ENCODE peak calls at places on chromosomes 16 and 17, in five cellular contexts. One of them, this sample, is unnamed.

GRCh38 chr16:14378684-14379467 is 251.2 kb downstream of the PARN start:
- DNase-seq in HepG2: no peak
- DNase-seq in SK-N-SH: no peak
- DNase-seq in K562: peak; percentile 47
- DNase-seq in H1: no peak
- DNase-seq in this sample: no peak

GRCh38 chr17:76356803-76357456 is 3.2 kb upstream of the PRPSAP1 start:
- DNase-seq in HepG2: peak; percentile 83
- DNase-seq in SK-N-SH: no peak
- DNase-seq in K562: no peak
- DNase-seq in H1: no peak
- DNase-seq in this sample: no peak

GRCh38 chr17:6443692-6444572 is at the start of gene PIMREG:
- DNase-seq in HepG2: peak; percentile 87
- DNase-seq in SK-N-SH: peak; percentile 98
- DNase-seq in K562: peak; percentile 98
- DNase-seq in H1: peak; percentile 86
- DNase-seq in this sample: peak; percentile 97

GRCh38 chr17:52170963-52171572 is 12.6 kb upstream of the CA10 start:
- DNase-seq in HepG2: peak; percentile 13
- DNase-seq in SK-N-SH: peak; percentile 59
- DNase-seq in K562: no peak
- DNase-seq in H1: no peak
- DNase-seq in this sample: peak; percentile 41

GRCh38 chr16:64893386-64893785 is 228.5 kb downstream of the CDH11 start:
- DNase-seq in HepG2: no peak
- DNase-seq in SK-N-SH: no peak
- DNase-seq in K562: no peak
- DNase-seq in H1: no peak
- DNase-seq in this sample: no peak

GRCh38 chr16:55703003-55704001 is 47.5 kb downstream of the SLC6A2 start:
- DNase-seq in HepG2: peak; percentile 74
- DNase-seq in SK-N-SH: peak; percentile 31
- DNase-seq in K562: peak; percentile 35
- DNase-seq in H1: no peak
- DNase-seq in this sample: peak; percentile 62

GRCh38 chr17:73028311-73028755 is 64.2 kb downstream of the SLC39A11 start:
- DNase-seq in HepG2: no peak
- DNase-seq in SK-N-SH: no peak
- DNase-seq in K562: no peak
- DNase-seq in H1: no peak
- DNase-seq in this sample: no peak

GRCh38 chr16:84985079-84986065 is 26.0 kb downstream of the ZDHHC7 start:
- DNase-seq in HepG2: no peak
- DNase-seq in SK-N-SH: no peak
- DNase-seq in K562: no peak
- DNase-seq in H1: no peak
- DNase-seq in this sample: no peak

GRCh38 chr17:4314179-4314578 is 50.4 kb upstream of the ANKFY1 start:
- DNase-seq in HepG2: no peak
- DNase-seq in SK-N-SH: no peak
- DNase-seq in K562: no peak
- DNase-seq in H1: no peak
- DNase-seq in this sample: no peak

GRCh38 chr16:8758022-8758421 is 39.4 kb downstream of the TMEM186 start:
- DNase-seq in HepG2: no peak
- DNase-seq in SK-N-SH: no peak
- DNase-seq in K562: no peak
- DNase-seq in H1: no peak
- DNase-seq in this sample: no peak

GRCh38 chr17:60468371-60468770 is 46.1 kb downstream of the CHCT1 start:
- DNase-seq in HepG2: no peak
- DNase-seq in SK-N-SH: no peak
- DNase-seq in K562: no peak
- DNase-seq in H1: no peak
- DNase-seq in this sample: no peak

GRCh38 chr16:50747206-50747956 is 5.5 kb downstream of the CYLD start:
- DNase-seq in HepG2: peak; percentile 46
- DNase-seq in SK-N-SH: peak; percentile 30
- DNase-seq in K562: no peak
- DNase-seq in H1: no peak
- DNase-seq in this sample: peak; percentile 61

GRCh38 chr17:48908047-48908843 is at the start of gene UBE2Z:
- DNase-seq in HepG2: peak; percentile 95
- DNase-seq in SK-N-SH: peak; percentile 100
- DNase-seq in K562: peak; percentile 97
- DNase-seq in H1: peak; percentile 94
- DNase-seq in this sample: peak; percentile 97

GRCh38 chr16:69481901-69482341 is 57.5 kb downstream of the CYB5B start:
- DNase-seq in HepG2: no peak
- DNase-seq in SK-N-SH: no peak
- DNase-seq in K562: peak; percentile 33
- DNase-seq in H1: no peak
- DNase-seq in this sample: no peak

GRCh38 chr16:84530590-84530989 is 26.1 kb upstream of the MEAK7 start:
- DNase-seq in HepG2: no peak
- DNase-seq in SK-N-SH: no peak
- DNase-seq in K562: no peak
- DNase-seq in H1: no peak
- DNase-seq in this sample: no peak

GRCh38 chr17:72467841-72468653 is 347.2 kb downstream of the SOX9 start:
- DNase-seq in HepG2: no peak
- DNase-seq in SK-N-SH: no peak
- DNase-seq in K562: no peak
- DNase-seq in H1: no peak
- DNase-seq in this sample: no peak

GRCh38 chr16:27097671-27098275 is 31.0 kb downstream of the C16orf82 start:
- DNase-seq in HepG2: no peak
- DNase-seq in SK-N-SH: no peak
- DNase-seq in K562: no peak
- DNase-seq in H1: no peak
- DNase-seq in this sample: no peak

GRCh38 chr16:52573365-52574104 is 26.6 kb upstream of the TOX3 start:
- DNase-seq in HepG2: peak; percentile 95
- DNase-seq in SK-N-SH: no peak
- DNase-seq in K562: no peak
- DNase-seq in H1: no peak
- DNase-seq in this sample: no peak

GRCh38 chr17:4594406-4595349 is 10.3 kb downstream of the SMTNL2 start:
- DNase-seq in HepG2: no peak
- DNase-seq in SK-N-SH: peak; percentile 68
- DNase-seq in K562: peak; percentile 65
- DNase-seq in H1: no peak
- DNase-seq in this sample: no peak

GRCh38 chr16:3054965-3055733 is 8.8 kb downstream of the MMP25 start:
- DNase-seq in HepG2: no peak
- DNase-seq in SK-N-SH: no peak
- DNase-seq in K562: no peak
- DNase-seq in H1: no peak
- DNase-seq in this sample: no peak

GRCh38 chr16:53198933-53199332 is 144.1 kb downstream of the CHD9 start:
- DNase-seq in HepG2: no peak
- DNase-seq in SK-N-SH: no peak
- DNase-seq in K562: no peak
- DNase-seq in H1: no peak
- DNase-seq in this sample: no peak

GRCh38 chr17:65564793-65565192 is 3.3 kb upstream of the AXIN2 start:
- DNase-seq in HepG2: peak; percentile 83
- DNase-seq in SK-N-SH: peak; percentile 76
- DNase-seq in K562: no peak
- DNase-seq in H1: no peak
- DNase-seq in this sample: no peak

GRCh38 chr17:82876602-82877391 is 37.0 kb upstream of the ZNF750 start:
- DNase-seq in HepG2: peak; percentile 65
- DNase-seq in SK-N-SH: peak; percentile 88
- DNase-seq in K562: peak; percentile 89
- DNase-seq in H1: no peak
- DNase-seq in this sample: peak; percentile 93

GRCh38 chr16:55257971-55258613 is 65.9 kb upstream of the IRX6 start:
- DNase-seq in HepG2: peak; percentile 41
- DNase-seq in SK-N-SH: peak; percentile 45
- DNase-seq in K562: peak; percentile 68
- DNase-seq in H1: peak; percentile 57
- DNase-seq in this sample: no peak

DNA sequence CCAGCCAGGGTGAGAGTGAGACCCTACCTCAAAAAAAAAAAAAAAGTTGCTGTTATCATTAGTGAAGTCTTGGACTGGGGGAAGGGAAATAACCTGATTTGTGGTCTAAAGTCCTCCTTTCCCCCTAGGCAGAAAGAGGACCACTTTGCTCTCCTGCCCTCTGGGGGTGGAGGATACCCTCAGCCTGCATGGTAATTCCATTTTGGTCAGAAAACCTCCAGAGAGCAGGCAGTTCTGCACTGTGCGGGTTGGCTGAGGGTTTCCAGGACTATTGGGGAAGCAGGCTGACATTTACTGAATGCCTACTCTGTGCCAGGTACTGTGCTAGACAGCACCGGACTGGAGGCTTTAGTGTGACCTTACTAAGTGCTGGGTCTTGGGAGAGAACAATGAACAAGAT is 2.6 kb downstream of the ADAP2 start:
- DNase-seq in HepG2: no peak
- DNase-seq in SK-N-SH: no peak
- DNase-seq in K562: no peak
- DNase-seq in H1: no peak
- DNase-seq in this sample: no peak
- TF ChIP-seq JUND in HepG2: no peak
- TF ChIP-seq JUND in SK-N-SH: no peak
- TF ChIP-seq JUND in K562: no peak
- TF ChIP-seq JUND in H1: no peak
- TF ChIP-seq JUND in this sample: no peak

GRCh38 chr16:47463771-47464624 is 2.9 kb downstream of the PHKB start:
- DNase-seq in HepG2: no peak
- DNase-seq in SK-N-SH: peak; percentile 56
- DNase-seq in K562: no peak
- DNase-seq in H1: no peak
- DNase-seq in this sample: no peak
- TF ChIP-seq JUND in HepG2: no peak
- TF ChIP-seq JUND in SK-N-SH: no peak
- TF ChIP-seq JUND in K562: no peak
- TF ChIP-seq JUND in H1: no peak
- TF ChIP-seq JUND in this sample: no peak

DNA sequence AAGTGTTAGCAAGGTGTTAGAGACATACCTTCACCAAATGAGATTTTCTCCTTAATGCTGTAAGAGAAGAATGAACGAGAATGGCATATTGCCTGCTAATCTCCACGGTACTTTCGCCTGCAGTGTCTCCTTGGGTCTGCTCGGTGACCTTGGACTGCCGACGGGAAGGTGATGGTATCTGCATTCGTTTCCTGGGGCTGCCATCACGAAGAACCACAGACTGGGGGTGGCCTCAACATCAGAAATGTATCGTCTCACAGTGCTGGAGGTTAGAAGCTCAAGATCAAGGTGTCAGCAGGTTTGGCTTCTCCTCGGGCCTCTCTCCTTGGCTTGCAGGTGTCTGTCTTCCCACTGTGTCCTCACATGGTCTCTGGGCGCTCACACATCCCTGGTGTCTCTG is 86.3 kb upstream of the TNRC6C start:
- DNase-seq in HepG2: no peak
- DNase-seq in SK-N-SH: no peak
- DNase-seq in K562: no peak
- DNase-seq in H1: no peak
- DNase-seq in this sample: no peak
- TF ChIP-seq JUND in HepG2: no peak
- TF ChIP-seq JUND in SK-N-SH: no peak
- TF ChIP-seq JUND in K562: no peak
- TF ChIP-seq JUND in H1: no peak
- TF ChIP-seq JUND in this sample: no peak

GRCh38 chr17:55144518-55144917 is 120.2 kb upstream of the HLF start:
- DNase-seq in HepG2: no peak
- DNase-seq in SK-N-SH: no peak
- DNase-seq in K562: no peak
- DNase-seq in H1: no peak
- DNase-seq in this sample: no peak

GRCh38 chr17:55152236-55152635 is 112.5 kb upstream of the HLF start:
- DNase-seq in HepG2: no peak
- DNase-seq in SK-N-SH: no peak
- DNase-seq in K562: no peak
- DNase-seq in H1: no peak
- DNase-seq in this sample: no peak

GRCh38 chr17:55154101-55154500 is 110.7 kb upstream of the HLF start:
- DNase-seq in HepG2: no peak
- DNase-seq in SK-N-SH: no peak
- DNase-seq in K562: no peak
- DNase-seq in H1: no peak
- DNase-seq in this sample: no peak

GRCh38 chr17:55149485-55149884 is 115.3 kb upstream of the HLF start:
- DNase-seq in HepG2: no peak
- DNase-seq in SK-N-SH: no peak
- DNase-seq in K562: no peak
- DNase-seq in H1: no peak
- DNase-seq in this sample: no peak
- TF ChIP-seq JUND in HepG2: no peak
- TF ChIP-seq JUND in SK-N-SH: no peak
- TF ChIP-seq JUND in K562: no peak
- TF ChIP-seq JUND in H1: no peak
- TF ChIP-seq JUND in this sample: no peak

DNA sequence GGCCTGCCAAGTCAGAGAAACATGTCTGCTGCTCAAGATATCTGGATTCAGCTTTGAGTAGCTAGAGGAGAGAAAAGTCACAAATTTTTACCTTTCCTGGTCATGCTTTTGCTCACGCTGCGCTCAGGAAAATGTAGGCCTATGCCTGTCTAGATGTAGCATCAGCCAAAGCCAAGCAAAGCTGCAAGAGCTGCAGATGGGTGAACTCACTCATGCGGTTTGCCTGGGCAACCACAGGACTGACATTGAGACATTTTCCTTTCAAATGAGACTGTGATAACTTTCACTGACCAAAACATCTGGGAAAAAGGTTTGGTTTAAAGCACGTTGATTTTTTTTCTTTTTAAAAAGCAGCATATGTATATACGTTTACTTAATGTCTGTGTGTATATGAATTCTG is 34.0 kb upstream of the NAGLU start:
- DNase-seq in HepG2: no peak
- DNase-seq in SK-N-SH: no peak
- DNase-seq in K562: no peak
- DNase-seq in H1: no peak
- DNase-seq in this sample: no peak
- TF ChIP-seq JUND in HepG2: no peak
- TF ChIP-seq JUND in SK-N-SH: no peak
- TF ChIP-seq JUND in K562: no peak
- TF ChIP-seq JUND in H1: no peak
- TF ChIP-seq JUND in this sample: no peak

GRCh38 chr17:78040561-78041400 is 82.3 kb downstream of the TNRC6C start:
- DNase-seq in HepG2: no peak
- DNase-seq in SK-N-SH: peak; percentile 95
- DNase-seq in K562: no peak
- DNase-seq in H1: no peak
- DNase-seq in this sample: peak; percentile 86
- TF ChIP-seq JUND in HepG2: no peak
- TF ChIP-seq JUND in SK-N-SH: no peak
- TF ChIP-seq JUND in K562: no peak
- TF ChIP-seq JUND in H1: no peak
- TF ChIP-seq JUND in this sample: no peak

GRCh38 chr16:35559911-35560636 is 2100.7 kb downstream of the TP53TG3F start:
- DNase-seq in HepG2: no peak
- DNase-seq in SK-N-SH: no peak
- DNase-seq in K562: no peak
- DNase-seq in H1: no peak
- DNase-seq in this sample: peak; percentile 71
- TF ChIP-seq JUND in HepG2: no peak
- TF ChIP-seq JUND in SK-N-SH: no peak
- TF ChIP-seq JUND in K562: no peak
- TF ChIP-seq JUND in H1: no peak
- TF ChIP-seq JUND in this sample: peak; percentile 58